ENCODE peak calls at places on chromosome 5, in four cellular contexts. C, D, Q and V are unnamed samples.

GRCh38 chr5:617896-618295 is 5.8 kb downstream of the CEP72 start:
- DNase-seq in C (no peak), Q (no peak), D (no peak), V (no peak)

GRCh38 chr5:126449751-126450271 is 26.6 kb downstream of the GRAMD2B start:
- DNase-seq in Q (peak), C (no peak), D (no peak), V (no peak)

GRCh38 chr5:173302546-173303155 is 25.6 kb downstream of the STC2 start:
- DNase-seq in Q (no peak), D (peak), C (no peak), V (no peak)

GRCh38 chr5:991472-992267 is 16.9 kb upstream of the NKD2 start:
- DNase-seq in Q (no peak), C (no peak), D (no peak), V (no peak)

GRCh38 chr5:79418276-79418675 is 95.7 kb downstream of the HOMER1 start:
- DNase-seq in C (no peak), D (no peak), Q (no peak), V (no peak)

GRCh38 chr5:142769251-142769792 is 855 bp upstream of the ARHGAP26 start:
- DNase-seq in D (peak), Q (no peak), C (no peak), V (peak)

GRCh38 chr5:139710370-139711066 is 62.4 kb downstream of the CXXC5 start:
- DNase-seq in Q (peak), C (peak), D (peak), V (peak)

GRCh38 chr5:113226337-113226736 is 208.5 kb downstream of the TSSK1B start:
- DNase-seq in D (no peak), C (no peak), Q (no peak), V (no peak)

GRCh38 chr5:170332058-170332457 is 34.5 kb upstream of the LCP2 start:
- DNase-seq in D (no peak), C (no peak), Q (no peak), V (no peak)

GRCh38 chr5:150446583-150446982 is 3.0 kb downstream of the RPS14 start:
- DNase-seq in D (no peak), C (no peak), Q (no peak), V (no peak)